ENCODE peak calls at places on chromosomes 13 and 19, in six cellular contexts. L, T, H, K, U and J are unnamed samples.

GRCh38 chr19:48654299-48655059 is 8.5 kb upstream of the CA11 start:
- DNase-seq in H (no peak), T (no peak), U (no peak), L (no peak), K (no peak), J (no peak)

GRCh38 chr19:45645631-45646344 is 6.6 kb upstream of the EML2 start:
- DNase-seq in T (peak), K (peak), U (peak), L (no peak), H (peak), J (peak)

GRCh38 chr19:35501684-35502083 is 11.4 kb upstream of the KRTDAP start:
- DNase-seq in H (no peak), T (no peak), U (no peak), L (no peak), K (peak), J (peak)

GRCh38 chr13:20669162-20669561 is 34.3 kb upstream of the IL17D start:
- DNase-seq in L (no peak), H (no peak), U (no peak), K (no peak), T (no peak), J (no peak)

GRCh38 chr13:31320946-31321345 is 121.2 kb downstream of the B3GLCT start:
- DNase-seq in U (no peak), H (no peak), K (no peak), T (no peak), L (no peak), J (no peak)

GRCh38 chr19:45276284-45276687 is 25.2 kb downstream of the MARK4 start:
- DNase-seq in L (no peak), T (no peak), H (no peak), U (no peak), K (peak), J (no peak)

GRCh38 chr19:46076951-46077814 is 36.4 kb upstream of the IGFL4 start:
- DNase-seq in T (peak), L (peak), H (peak), K (no peak), U (no peak), J (peak)

GRCh38 chr19:18768997-18769891 is 21.9 kb downstream of the COMP start:
- DNase-seq in U (no peak), K (no peak), H (no peak), T (no peak), L (no peak), J (no peak)

GRCh38 chr13:111482126-111482525 is 161.7 kb downstream of the TEX29 start:
- DNase-seq in U (peak), H (no peak), K (no peak), T (no peak), L (no peak), J (no peak)

GRCh38 chr13:20441879-20442278 is 83.8 kb downstream of the CRYL1 start:
- DNase-seq in U (no peak), L (no peak), T (no peak), K (no peak), H (no peak), J (no peak)

GRCh38 chr19:42473686-42474085 is 30.9 kb upstream of the CXCL17 start:
- DNase-seq in K (no peak), T (no peak), U (no peak), H (no peak), L (no peak), J (no peak)

GRCh38 chr19:13983213-13983889 is 22.8 kb downstream of the RFX1 start:
- DNase-seq in K (no peak), H (no peak), L (no peak), U (peak), T (no peak), J (no peak)

GRCh38 chr19:47296036-47296435 is 13.6 kb upstream of the C5AR1 start:
- DNase-seq in L (peak), U (peak), K (peak), T (peak), H (peak), J (peak)

GRCh38 chr19:14198384-14199376 is 7.3 kb downstream of the ADGRL1 start:
- DNase-seq in L (no peak), H (no peak), U (no peak), K (no peak), T (peak), J (no peak)

GRCh38 chr13:110653271-110653670 is 37.9 kb downstream of the NAXD start:
- DNase-seq in U (no peak), K (no peak), L (no peak), H (no peak), T (no peak), J (no peak)

GRCh38 chr19:11483176-11484111 is 2.6 kb upstream of the ELAVL3 start:
- DNase-seq in K (no peak), T (no peak), L (no peak), U (no peak), H (no peak), J (no peak)

GRCh38 chr19:31257426-31258130 is 91.7 kb downstream of the TSHZ3 start:
- DNase-seq in H (no peak), T (no peak), U (no peak), K (no peak), L (no peak), J (no peak)

GRCh38 chr13:29569253-29570057 is 26.0 kb downstream of the SLC7A1 start:
- DNase-seq in T (no peak), K (no peak), L (no peak), U (no peak), H (peak), J (no peak)

GRCh38 chr19:35449347-35450043 is 1.4 kb downstream of the FFAR2 start:
- DNase-seq in H (no peak), T (no peak), K (no peak), U (no peak), L (no peak), J (no peak)

GRCh38 chr19:19152668-19153384 is 14.5 kb upstream of the TMEM161A start:
- DNase-seq in K (no peak), U (no peak), T (no peak), H (no peak), L (no peak), J (no peak)

GRCh38 chr19:43300876-43301765 is 31.8 kb upstream of the PSG9 start:
- DNase-seq in U (no peak), K (no peak), T (no peak), H (no peak), L (no peak), J (no peak)

GRCh38 chr13:28316129-28316528 is 177.8 kb downstream of the PAN3 start:
- DNase-seq in U (no peak), H (no peak), K (no peak), L (no peak), T (no peak), J (peak)

GRCh38 chr13:80665792-80666333 is 324.9 kb upstream of the SPRY2 start:
- DNase-seq in T (no peak), H (no peak), K (no peak), L (no peak), U (no peak), J (no peak)

GRCh38 chr13:106446011-106446410 is 89.5 kb downstream of the EFNB2 start:
- DNase-seq in K (no peak), L (no peak), U (no peak), H (no peak), T (no peak), J (no peak)

GRCh38 chr13:44103721-44104490 is 224.2 kb downstream of the LACC1 start:
- DNase-seq in K (no peak), H (no peak), T (no peak), L (no peak), U (no peak), J (no peak)

GRCh38 chr13:44763604-44764311 is 187.6 kb upstream of the TSC22D1 start:
- DNase-seq in H (peak), K (no peak), L (no peak), T (no peak), U (no peak), J (no peak)

GRCh38 chr19:5558101-5558621 is 9.6 kb downstream of the TINCR start:
- DNase-seq in U (no peak), L (no peak), T (no peak), K (no peak), H (no peak), J (no peak)

GRCh38 chr19:46759817-46760333 is 13.6 kb upstream of the STRN4 start:
- DNase-seq in K (peak), U (no peak), H (no peak), T (peak), L (no peak), J (no peak)

GRCh38 chr19:45421953-45422498 is 1.7 kb downstream of the ERCC1 start:
- DNase-seq in T (no peak), L (no peak), K (no peak), H (no peak), U (no peak), J (no peak)

GRCh38 chr13:51684076-51684475 is 99.8 kb downstream of the WDFY2 start:
- DNase-seq in K (no peak), U (no peak), T (no peak), L (no peak), H (no peak), J (no peak)

GRCh38 chr19:40831502-40832430 is 18.5 kb downstream of the CYP2A6 start:
- DNase-seq in L (no peak), K (no peak), T (peak), H (no peak), U (peak), J (no peak)

GRCh38 chr19:6023085-6023682 is 45.2 kb upstream of the RANBP3 start:
- DNase-seq in T (no peak), K (no peak), L (no peak), H (peak), U (no peak), J (no peak)

GRCh38 chr13:111565400-111565799 is 245.0 kb downstream of the TEX29 start:
- DNase-seq in L (no peak), U (no peak), K (no peak), T (no peak), H (no peak), J (no peak)

GRCh38 chr13:80307401-80307987 is 33.4 kb downstream of the SPRY2 start:
- DNase-seq in T (no peak), L (no peak), U (no peak), H (no peak), K (no peak), J (no peak)

GRCh38 chr19:56751078-56751489 is 79.5 kb upstream of the ZNF835 start:
- DNase-seq in T (no peak), H (no peak), K (peak), L (no peak), U (no peak), J (peak)

GRCh38 chr19:15303105-15303780 is 29.1 kb downstream of the BRD4 start:
- DNase-seq in T (no peak), L (no peak), H (no peak), K (no peak), U (no peak), J (no peak)

GRCh38 chr19:54155694-54156093 is 3.8 kb downstream of the LENG1 start:
- DNase-seq in U (no peak), K (peak), L (no peak), T (no peak), H (no peak), J (no peak)
- TF ChIP-seq POLR2A in U (no peak), K (no peak), L (no peak), T (no peak), H (no peak), J (no peak)

GRCh38 chr19:51339687-51340656 is 2.0 kb downstream of the VSIG10L start:
- DNase-seq in T (peak), H (peak), L (peak), K (peak), U (peak), J (peak)
- TF ChIP-seq POLR2A in T (peak), H (no peak), L (no peak), K (peak), U (peak), J (peak)

GRCh38 chr19:53982611-53983010 is 8.8 kb upstream of the CACNG6 start:
- DNase-seq in H (peak), L (no peak), T (peak), U (no peak), K (no peak), J (no peak)
- TF ChIP-seq POLR2A in H (no peak), L (no peak), T (no peak), U (no peak), K (no peak), J (no peak)

GRCh38 chr19:1566392-1567115 is 1.6 kb downstream of the MEX3D start:
- DNase-seq in L (peak), H (peak), U (peak), T (peak), K (peak), J (peak)
- TF ChIP-seq POLR2A in L (peak), H (peak), U (peak), T (peak), K (peak), J (peak)

DNA sequence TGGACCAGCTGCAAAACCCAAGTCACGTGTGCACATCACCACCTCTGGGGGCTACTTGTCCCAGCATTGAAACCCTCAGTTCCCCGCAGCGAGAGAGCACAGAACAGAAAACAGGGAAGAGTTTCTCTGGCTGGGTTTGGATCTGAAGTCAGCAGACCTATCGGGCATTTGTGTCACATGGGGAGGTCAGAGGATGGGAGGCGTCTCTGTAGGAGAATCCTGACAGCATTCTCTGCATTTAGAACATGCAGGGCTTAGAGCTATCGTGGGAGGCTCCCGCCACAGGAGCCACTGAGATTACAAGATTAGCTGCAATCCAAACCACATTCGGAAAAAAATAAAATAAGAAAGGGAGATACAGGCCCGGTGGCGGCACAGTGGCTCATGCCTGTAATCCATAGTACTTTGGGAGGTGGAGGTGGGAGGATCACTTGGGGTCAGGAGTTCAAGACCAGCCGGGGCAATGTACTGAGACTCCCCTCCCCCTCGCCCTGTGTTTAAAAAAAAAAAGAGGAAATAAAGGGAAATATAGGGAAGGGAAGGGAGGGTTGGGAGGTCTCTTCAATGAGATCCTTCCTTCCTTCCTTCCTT is 2.9 kb upstream of the TLE6 start:
- DNase-seq in T (no peak), U (peak), K (peak), H (no peak), L (no peak), J (peak)
- TF ChIP-seq POLR2A in T (no peak), U (no peak), K (no peak), H (no peak), L (no peak), J (no peak)

GRCh38 chr19:7888145-7888825 is at the start of gene LRRC8E:
- DNase-seq in T (peak), H (peak), L (no peak), K (no peak), U (no peak), J (peak)
- TF ChIP-seq POLR2A in T (peak), H (no peak), L (no peak), K (no peak), U (peak), J (peak)

GRCh38 chr13:71677114-71677513 is 189.9 kb downstream of the DACH1 start:
- DNase-seq in U (no peak), H (no peak), L (no peak), K (no peak), T (no peak), J (no peak)
- TF ChIP-seq POLR2A in U (no peak), H (no peak), L (no peak), K (no peak), T (no peak), J (no peak)

DNA sequence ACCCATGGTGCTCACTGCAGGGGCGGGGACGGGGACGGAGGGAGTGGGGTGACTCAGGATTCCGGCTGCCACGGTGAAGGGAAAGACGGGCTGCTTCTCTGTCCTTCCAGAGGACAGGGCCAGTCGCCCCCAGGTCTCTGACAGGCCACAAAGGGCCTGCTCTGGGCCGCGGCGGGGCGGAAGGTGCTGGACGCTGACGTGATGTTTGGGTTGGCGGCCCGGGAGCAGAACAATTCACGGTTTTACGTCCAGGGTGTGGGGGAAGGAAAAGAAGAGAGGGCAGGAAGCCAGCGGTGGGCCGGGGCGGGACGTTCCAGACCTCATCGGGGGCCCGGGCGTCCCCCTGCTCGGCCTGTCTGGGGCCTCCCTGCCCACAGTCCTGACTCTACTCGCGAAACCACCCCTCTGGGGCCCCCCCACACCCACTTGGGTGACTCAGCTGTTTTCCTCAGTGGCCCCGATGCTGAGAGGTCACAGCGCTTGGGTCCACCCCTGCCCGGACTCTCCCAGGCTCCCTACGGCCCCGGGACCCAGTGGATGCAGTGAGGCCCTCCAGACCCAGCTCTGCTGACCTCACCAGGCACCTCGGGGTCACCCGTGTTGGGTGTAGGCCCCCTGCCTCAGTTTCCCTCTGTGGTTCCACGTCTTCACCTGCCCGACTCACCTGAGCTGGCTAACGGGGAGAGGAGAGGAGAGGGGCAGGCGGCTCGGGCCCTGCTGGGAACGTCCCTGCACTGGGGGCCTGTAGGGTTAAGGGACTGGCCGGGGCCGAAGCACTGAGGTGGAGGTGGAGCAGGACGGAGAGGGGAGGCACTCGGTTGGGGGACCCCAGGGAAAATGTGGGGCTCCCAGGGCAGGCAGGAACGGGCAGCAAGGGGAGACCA is 29.2 kb downstream of the PIP5K1C start:
- DNase-seq in U (peak), H (peak), L (no peak), K (peak), T (no peak), J (peak)
- TF ChIP-seq POLR2A in U (no peak), H (peak), L (no peak), K (peak), T (no peak), J (no peak)

GRCh38 chr13:26155568-26155967 is 66.5 kb downstream of the RNF6 start:
- DNase-seq in H (no peak), K (no peak), U (no peak), T (no peak), L (no peak), J (no peak)
- TF ChIP-seq POLR2A in H (no peak), K (no peak), U (no peak), T (no peak), L (no peak), J (no peak)

DNA sequence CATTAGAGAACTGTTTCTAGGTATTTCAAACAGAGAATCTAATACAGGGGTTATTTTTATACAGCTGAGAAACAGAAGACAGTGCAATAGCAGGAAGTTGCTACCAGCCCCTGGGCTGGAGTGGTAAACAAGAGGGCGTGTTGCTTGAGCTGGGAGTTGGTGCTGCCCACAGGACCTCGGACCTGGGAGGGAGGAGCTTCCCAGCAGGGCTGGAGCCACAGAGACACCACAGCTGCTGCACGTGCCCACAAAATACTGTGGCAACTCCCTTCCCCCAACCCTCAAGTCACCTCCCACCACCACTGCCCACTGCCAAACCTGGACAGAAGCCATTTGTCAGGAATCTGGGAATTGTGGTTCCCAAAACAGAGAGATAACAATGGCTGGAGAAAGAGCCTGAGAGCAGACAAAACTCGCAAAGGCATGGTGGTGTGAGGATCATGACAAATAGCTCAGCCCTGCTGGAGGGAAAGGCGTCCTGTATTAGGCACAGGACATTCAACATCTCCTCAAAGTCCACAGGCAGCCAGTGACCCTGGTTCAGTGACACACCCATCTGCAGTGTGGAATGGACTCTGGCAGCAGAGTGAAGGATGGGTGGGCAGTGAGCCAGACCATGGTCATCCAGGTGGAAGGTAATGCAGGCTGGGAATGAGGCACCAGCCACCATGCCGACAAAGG is 57.2 kb downstream of the SPATA13 start:
- DNase-seq in L (no peak), U (peak), K (no peak), H (no peak), T (peak), J (no peak)
- TF ChIP-seq POLR2A in L (no peak), U (peak), K (no peak), H (no peak), T (no peak), J (no peak)